ENCODE peak calls at places on chromosomes 3 and 15, in ten cellular contexts. F is fibroblast of lung, G is keratinocyte, B is Karpas-422, Z is IMR-90, Y is GM23338, P is HepG2, S is mesenchymal stem cell, O is neural progenitor cell, I is PC-3. J is an unnamed sample.
A peak's percentile ranks its signal among the peaks of the same experiment; 100 is the strongest.

GRCh38 chr3:14925729-14926591 is 21.4 kb upstream of the NR2C2 start:
- DNase-seq in F (peak; percentile 56), G (peak; percentile 21), B (peak; percentile 85), Z (peak; percentile 71), Y (peak; percentile 89), P (peak; percentile 62), S (peak; percentile 71), O (peak; percentile 80), I (peak; percentile 80), J (peak; percentile 83)

GRCh38 chr3:190036631-190037030 is 84.1 kb downstream of the P3H2 start:
- DNase-seq in F (peak; percentile 78), G (peak; percentile 83), B (no peak), Z (peak; percentile 80), Y (no peak), P (no peak), S (peak; percentile 88), O (no peak), I (no peak), J (peak; percentile 63)

GRCh38 chr3:112136959-112137693 is 4.1 kb upstream of the GCSAM start:
- DNase-seq in F (peak; percentile 28), G (no peak), B (peak; percentile 89), Z (peak; percentile 34), Y (peak; percentile 86), P (peak; percentile 42), S (peak; percentile 43), O (peak; percentile 91), I (peak; percentile 81), J (peak; percentile 61)

GRCh38 chr3:123390865-123391613 is 57.9 kb downstream of the ADCY5 start:
- DNase-seq in F (peak; percentile 25), G (no peak), B (no peak), Z (no peak), Y (no peak), P (no peak), S (no peak), O (no peak), I (no peak), J (no peak)

GRCh38 chr3:5165698-5166097 is 21.8 kb upstream of the EDEM1 start:
- DNase-seq in F (no peak), G (no peak), B (no peak), Z (no peak), Y (no peak), P (no peak), S (peak; percentile 23), O (no peak), I (no peak), J (no peak)

GRCh38 chr3:22421589-22421988 is 670.6 kb upstream of the ZNF385D start:
- DNase-seq in F (no peak), G (no peak), B (no peak), Z (no peak), Y (no peak), P (no peak), S (no peak), O (no peak), I (no peak), J (no peak)

GRCh38 chr15:96428742-96429141 is 98.2 kb downstream of the NR2F2 start:
- DNase-seq in F (peak; percentile 95), G (no peak), B (no peak), Z (peak; percentile 96), Y (no peak), P (no peak), S (peak; percentile 77), O (no peak), I (peak; percentile 78), J (peak; percentile 32)

GRCh38 chr3:9349321-9350117 is 13.3 kb upstream of the THUMPD3 start:
- DNase-seq in F (peak; percentile 91), G (no peak), B (no peak), Z (peak; percentile 92), Y (no peak), P (peak; percentile 16), S (peak; percentile 92), O (peak; percentile 15), I (peak; percentile 91), J (peak; percentile 17)

GRCh38 chr3:126133606-126134005 is 46.8 kb downstream of the ALDH1L1 start:
- DNase-seq in F (no peak), G (no peak), B (no peak), Z (no peak), Y (no peak), P (no peak), S (no peak), O (no peak), I (no peak), J (no peak)

GRCh38 chr3:126134219-126134975 is 46.0 kb downstream of the ALDH1L1 start:
- DNase-seq in F (peak; percentile 24), G (peak; percentile 11), B (peak; percentile 79), Z (peak; percentile 36), Y (peak; percentile 89), P (peak; percentile 31), S (peak; percentile 52), O (peak; percentile 87), I (peak; percentile 54), J (peak; percentile 82)

GRCh38 chr3:126136428-126137220 is 43.8 kb downstream of the ALDH1L1 start:
- DNase-seq in F (no peak), G (no peak), B (no peak), Z (no peak), Y (no peak), P (no peak), S (no peak), O (no peak), I (no peak), J (no peak)

GRCh38 chr3:126135398-126136076 is 44.8 kb downstream of the ALDH1L1 start:
- DNase-seq in F (no peak), G (no peak), B (no peak), Z (no peak), Y (no peak), P (no peak), S (no peak), O (no peak), I (no peak), J (no peak)

GRCh38 chr3:126135056-126135397 is 45.4 kb downstream of the ALDH1L1 start:
- DNase-seq in F (no peak), G (no peak), B (no peak), Z (no peak), Y (no peak), P (no peak), S (no peak), O (no peak), I (no peak), J (no peak)
- H2AFZ ChIP-seq in F (no peak overlapping the region), G (no peak overlapping the region), B (no peak overlapping the region), Z (no peak overlapping the region), Y (no peak overlapping the region), P (no peak overlapping the region), S (no peak overlapping the region), O (no peak overlapping the region), I (no peak overlapping the region), J (no peak overlapping the region)

GRCh38 chr3:56802411-56802745 is 629 bp upstream of the ARHGEF3 start:
- DNase-seq in F (no peak), G (no peak), B (no peak), Z (no peak), Y (no peak), P (no peak), S (no peak), O (no peak), I (no peak), J (no peak)
- H2AFZ ChIP-seq in F (peak overlapping the region; percentile 54), G (peak overlapping the region; percentile 76), B (no peak overlapping the region), Z (no peak overlapping the region), Y (no peak overlapping the region), P (no peak overlapping the region), S (no peak overlapping the region), O (peak overlapping the region; percentile 99), I (peak overlapping the region; percentile 86), J (peak overlapping the region; percentile 80)

GRCh38 chr15:39621210-39621609 is 40.3 kb downstream of the THBS1 start:
- DNase-seq in F (no peak), G (no peak), B (no peak), Z (no peak), Y (no peak), P (no peak), S (no peak), O (no peak), I (peak; percentile 45), J (no peak)

GRCh38 chr15:39613861-39614260 is 33.0 kb downstream of the THBS1 start:
- DNase-seq in F (no peak), G (no peak), B (no peak), Z (no peak), Y (no peak), P (no peak), S (no peak), O (no peak), I (no peak), J (no peak)

GRCh38 chr15:39613271-39613670 is 32.4 kb downstream of the THBS1 start:
- DNase-seq in F (no peak), G (no peak), B (no peak), Z (peak; percentile 25), Y (no peak), P (no peak), S (no peak), O (no peak), I (peak; percentile 56), J (no peak)

GRCh38 chr15:39618063-39618823 is 37.4 kb downstream of the THBS1 start:
- DNase-seq in F (no peak), G (no peak), B (no peak), Z (no peak), Y (no peak), P (no peak), S (no peak), O (no peak), I (peak; percentile 56), J (no peak)

DNA sequence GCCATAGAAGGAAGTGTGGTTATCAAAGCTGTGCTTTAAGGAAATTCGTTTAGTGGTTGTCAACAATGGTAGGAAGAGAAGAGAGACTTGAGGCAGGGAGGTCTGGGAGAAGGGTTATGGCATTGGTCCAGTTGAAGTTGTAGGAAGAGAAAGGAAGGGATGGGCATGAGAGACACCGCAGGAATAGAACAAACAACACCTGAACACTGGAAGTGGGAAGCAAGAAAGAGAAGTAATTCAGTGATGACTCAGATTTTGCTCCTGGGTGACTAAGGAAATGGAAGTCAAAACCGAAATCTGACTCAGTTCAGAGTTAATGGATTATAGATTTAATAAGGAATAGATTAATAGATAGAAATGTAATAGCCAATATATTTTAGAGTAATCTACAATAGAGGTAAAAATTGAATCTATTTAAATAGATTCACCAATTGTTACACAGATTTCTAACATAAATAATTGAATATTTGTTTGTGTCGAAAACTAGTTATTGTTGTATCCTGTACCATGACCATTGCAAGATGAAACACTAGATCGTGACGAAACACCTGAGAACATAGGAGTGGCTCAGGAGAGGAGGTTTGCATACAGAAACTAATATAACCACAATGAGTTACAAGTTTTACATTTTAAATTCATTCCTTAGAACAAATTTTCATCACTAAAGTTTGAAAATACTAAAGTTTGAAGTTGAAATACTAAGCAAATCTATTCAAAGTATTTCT is 36.0 kb downstream of the THBS1 start:
- DNase-seq in F (no peak), G (peak; percentile 58), B (no peak), Z (peak; percentile 16), Y (no peak), P (no peak), S (no peak), O (no peak), I (peak; percentile 91), J (no peak)
- H2AFZ ChIP-seq in F (no peak overlapping the region), G (peak overlapping the region; percentile 0), B (no peak overlapping the region), Z (no peak overlapping the region), Y (no peak overlapping the region), P (no peak overlapping the region), S (no peak overlapping the region), O (no peak overlapping the region), I (no peak overlapping the region), J (no peak overlapping the region)

GRCh38 chr15:64751464-64751863 is 23.9 kb downstream of the RBPMS2 start:
- DNase-seq in F (no peak), G (no peak), B (no peak), Z (no peak), Y (peak; percentile 47), P (no peak), S (no peak), O (peak; percentile 27), I (no peak), J (no peak)

GRCh38 chr15:64747578-64747977 is 27.8 kb downstream of the RBPMS2 start:
- DNase-seq in F (no peak), G (no peak), B (no peak), Z (no peak), Y (no peak), P (no peak), S (no peak), O (no peak), I (no peak), J (no peak)

GRCh38 chr15:64748251-64748650 is 27.1 kb downstream of the RBPMS2 start:
- DNase-seq in F (no peak), G (no peak), B (no peak), Z (no peak), Y (no peak), P (no peak), S (no peak), O (no peak), I (no peak), J (no peak)

GRCh38 chr15:64749167-64749566 is 26.2 kb downstream of the RBPMS2 start:
- DNase-seq in F (peak; percentile 84), G (no peak), B (no peak), Z (peak; percentile 86), Y (no peak), P (no peak), S (no peak), O (no peak), I (peak; percentile 69), J (peak; percentile 32)

GRCh38 chr15:64749999-64750657 is 25.3 kb downstream of the RBPMS2 start:
- DNase-seq in F (peak; percentile 64), G (no peak), B (no peak), Z (peak; percentile 57), Y (peak; percentile 89), P (no peak), S (peak; percentile 62), O (peak; percentile 88), I (no peak), J (no peak)
- H2AFZ ChIP-seq in F (no peak overlapping the region), G (no peak overlapping the region), B (no peak overlapping the region), Z (peak overlapping the region; percentile 11), Y (no peak overlapping the region), P (no peak overlapping the region), S (no peak overlapping the region), O (no peak overlapping the region), I (no peak overlapping the region), J (no peak overlapping the region)

J was measured in hepatocyte.